ENCODE peak calls at places on chromosomes 5 and 9, in five cellular contexts. One of them, this sample, is unnamed.

GRCh38 chr9:16058131-16058549 is 505.3 kb downstream of the CCDC171 start:
- DNase-seq in left lung: no peak
- DNase-seq in fibroblast of the aortic adventitia: peak; percentile 26
- DNase-seq in psoas muscle: no peak
- DNase-seq in breast epithelium: no peak
- DNase-seq in this sample: no peak

GRCh38 chr5:43209060-43209459 is 17.0 kb downstream of the NIM1K start:
- DNase-seq in left lung: no peak
- DNase-seq in fibroblast of the aortic adventitia: no peak
- DNase-seq in psoas muscle: no peak
- DNase-seq in breast epithelium: no peak
- DNase-seq in this sample: no peak

GRCh38 chr9:80937646-80938045 is 751.7 kb downstream of the TLE1 start:
- DNase-seq in left lung: no peak
- DNase-seq in fibroblast of the aortic adventitia: no peak
- DNase-seq in psoas muscle: no peak
- DNase-seq in breast epithelium: no peak
- DNase-seq in this sample: no peak

GRCh38 chr5:142438573-142438972 is 113.8 kb upstream of the SPRY4 start:
- DNase-seq in left lung: no peak
- DNase-seq in fibroblast of the aortic adventitia: no peak
- DNase-seq in psoas muscle: no peak
- DNase-seq in breast epithelium: no peak
- DNase-seq in this sample: no peak

GRCh38 chr9:4892501-4893194 is 92.4 kb upstream of the JAK2 start:
- DNase-seq in left lung: no peak
- DNase-seq in fibroblast of the aortic adventitia: no peak
- DNase-seq in psoas muscle: no peak
- DNase-seq in breast epithelium: no peak
- DNase-seq in this sample: no peak

GRCh38 chr5:4941957-4942830 is 197.9 kb upstream of the ADAMTS16 start:
- DNase-seq in left lung: no peak
- DNase-seq in fibroblast of the aortic adventitia: no peak
- DNase-seq in psoas muscle: no peak
- DNase-seq in breast epithelium: no peak
- DNase-seq in this sample: peak; percentile 60

GRCh38 chr9:137459601-137460362 is 648 bp upstream of the NSMF start:
- DNase-seq in left lung: peak; percentile 29
- DNase-seq in fibroblast of the aortic adventitia: no peak
- DNase-seq in psoas muscle: no peak
- DNase-seq in breast epithelium: no peak
- DNase-seq in this sample: no peak

GRCh38 chr5:376951-377325 is 55.4 kb downstream of the AHRR start:
- DNase-seq in left lung: no peak
- DNase-seq in fibroblast of the aortic adventitia: no peak
- DNase-seq in psoas muscle: no peak
- DNase-seq in breast epithelium: no peak
- DNase-seq in this sample: no peak

GRCh38 chr5:96861044-96861443 is 15.3 kb upstream of the ERAP2 start:
- DNase-seq in left lung: no peak
- DNase-seq in fibroblast of the aortic adventitia: no peak
- DNase-seq in psoas muscle: no peak
- DNase-seq in breast epithelium: no peak
- DNase-seq in this sample: no peak

GRCh38 chr5:125874717-125875116 is 548.5 kb upstream of the GRAMD2B start:
- DNase-seq in left lung: no peak
- DNase-seq in fibroblast of the aortic adventitia: no peak
- DNase-seq in psoas muscle: no peak
- DNase-seq in breast epithelium: no peak
- DNase-seq in this sample: no peak
- TF ChIP-seq CTCF in left lung: no peak
- TF ChIP-seq CTCF in fibroblast of the aortic adventitia: no peak
- TF ChIP-seq CTCF in psoas muscle: no peak
- TF ChIP-seq CTCF in breast epithelium: no peak
- TF ChIP-seq CTCF in this sample: no peak

DNA sequence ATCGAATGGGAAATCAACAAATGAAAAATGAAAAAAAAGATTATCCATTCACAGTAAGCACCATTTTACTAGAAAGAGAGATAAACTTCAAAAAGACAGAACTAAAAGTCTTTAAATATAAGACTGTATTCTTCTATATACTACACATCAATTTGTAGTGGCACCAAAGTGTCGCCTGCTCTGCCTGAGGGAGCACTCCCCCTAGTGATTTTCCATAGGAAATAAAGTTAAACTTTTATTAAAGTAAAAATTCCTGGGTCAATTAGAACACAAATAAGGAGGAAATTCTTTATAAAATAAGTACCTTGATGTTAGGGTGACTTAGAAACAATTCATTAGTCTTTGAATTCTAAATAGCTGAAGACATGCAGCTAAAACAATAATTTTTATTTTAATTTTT is 9.7 kb downstream of the RAD1 start:
- DNase-seq in left lung: no peak
- DNase-seq in fibroblast of the aortic adventitia: peak; percentile 34
- DNase-seq in psoas muscle: no peak
- DNase-seq in breast epithelium: no peak
- DNase-seq in this sample: no peak
- TF ChIP-seq CTCF in left lung: no peak
- TF ChIP-seq CTCF in fibroblast of the aortic adventitia: peak; percentile 58
- TF ChIP-seq CTCF in psoas muscle: no peak
- TF ChIP-seq CTCF in breast epithelium: no peak
- TF ChIP-seq CTCF in this sample: peak; percentile 37

GRCh38 chr5:82494942-82495341 is 216.8 kb upstream of the RPS23 start:
- DNase-seq in left lung: no peak
- DNase-seq in fibroblast of the aortic adventitia: peak; percentile 14
- DNase-seq in psoas muscle: no peak
- DNase-seq in breast epithelium: no peak
- DNase-seq in this sample: no peak
- TF ChIP-seq CTCF in left lung: peak; percentile 27
- TF ChIP-seq CTCF in fibroblast of the aortic adventitia: peak; percentile 23
- TF ChIP-seq CTCF in psoas muscle: no peak
- TF ChIP-seq CTCF in breast epithelium: no peak
- TF ChIP-seq CTCF in this sample: peak; percentile 4

GRCh38 chr9:1723616-1724015 is 291.5 kb upstream of the SMARCA2 start:
- DNase-seq in left lung: no peak
- DNase-seq in fibroblast of the aortic adventitia: no peak
- DNase-seq in psoas muscle: no peak
- DNase-seq in breast epithelium: no peak
- DNase-seq in this sample: no peak

GRCh38 chr9:1732670-1733069 is 282.5 kb upstream of the SMARCA2 start:
- DNase-seq in left lung: no peak
- DNase-seq in fibroblast of the aortic adventitia: no peak
- DNase-seq in psoas muscle: no peak
- DNase-seq in breast epithelium: no peak
- DNase-seq in this sample: no peak

GRCh38 chr9:1729631-1730030 is 285.5 kb upstream of the SMARCA2 start:
- DNase-seq in left lung: no peak
- DNase-seq in fibroblast of the aortic adventitia: no peak
- DNase-seq in psoas muscle: no peak
- DNase-seq in breast epithelium: no peak
- DNase-seq in this sample: no peak

GRCh38 chr9:1722404-1722803 is 292.7 kb upstream of the SMARCA2 start:
- DNase-seq in left lung: no peak
- DNase-seq in fibroblast of the aortic adventitia: no peak
- DNase-seq in psoas muscle: no peak
- DNase-seq in breast epithelium: no peak
- DNase-seq in this sample: no peak

DNA sequence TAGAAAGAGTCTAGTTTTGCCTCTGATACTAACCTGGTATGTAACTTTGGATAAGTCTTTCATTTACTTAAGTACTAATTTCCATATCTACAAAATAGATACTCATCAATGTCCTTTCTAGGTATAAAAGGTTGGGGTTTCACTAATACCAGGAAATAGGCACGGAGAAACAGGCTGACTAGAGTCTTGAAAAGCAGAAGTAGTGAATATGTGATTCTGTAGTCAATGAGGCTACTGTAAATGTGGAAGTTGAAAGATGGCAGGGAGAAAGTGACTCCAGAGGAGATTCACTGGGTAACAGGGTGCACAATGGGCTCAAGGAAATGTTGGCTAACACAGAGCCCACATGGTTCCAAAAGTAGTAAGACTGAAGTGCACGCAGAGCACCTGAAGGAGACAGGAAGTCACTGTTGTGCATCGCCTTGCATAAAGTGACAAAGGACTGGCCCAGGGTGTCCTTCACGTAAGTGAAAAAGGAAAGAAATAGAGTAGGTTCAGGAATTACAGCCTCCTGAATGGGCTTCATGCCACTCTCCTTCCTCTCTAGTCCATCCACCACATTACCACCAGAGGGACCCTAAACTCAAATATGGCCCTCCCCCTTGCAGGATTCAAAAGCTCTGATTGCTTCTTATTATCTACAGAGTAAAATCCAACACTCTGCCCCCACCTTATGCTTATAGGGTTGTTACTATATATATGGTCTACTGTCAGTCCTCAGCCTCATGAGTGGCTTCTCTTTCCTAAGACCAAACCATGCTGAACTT is 288.0 kb upstream of the SMARCA2 start:
- DNase-seq in left lung: no peak
- DNase-seq in fibroblast of the aortic adventitia: no peak
- DNase-seq in psoas muscle: no peak
- DNase-seq in breast epithelium: no peak
- DNase-seq in this sample: no peak
- TF ChIP-seq CTCF in left lung: no peak
- TF ChIP-seq CTCF in fibroblast of the aortic adventitia: no peak
- TF ChIP-seq CTCF in psoas muscle: peak; percentile 16
- TF ChIP-seq CTCF in breast epithelium: no peak
- TF ChIP-seq CTCF in this sample: peak; percentile 23

DNA sequence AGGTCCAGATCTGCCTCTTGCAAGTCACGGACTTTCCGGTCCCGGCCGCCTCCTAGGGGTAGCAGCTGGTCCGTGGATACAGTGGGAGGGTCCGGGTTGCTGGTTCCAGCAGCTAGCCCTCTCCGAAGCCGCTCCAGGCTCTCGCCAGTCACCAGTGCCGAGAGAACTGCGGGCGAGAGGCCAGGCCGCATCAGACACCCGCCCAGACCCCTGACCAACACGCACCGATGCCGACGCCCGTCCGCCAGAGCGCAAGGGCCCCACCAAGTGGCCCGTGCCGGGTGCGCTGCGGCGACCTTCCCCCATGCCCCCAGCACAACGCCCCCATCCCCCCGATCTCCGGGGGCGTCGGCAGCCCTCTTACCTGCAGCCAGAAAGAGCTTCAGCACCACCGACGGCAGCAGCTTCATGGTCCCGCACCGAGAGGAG is 470 bp downstream of the HBEGF start:
- DNase-seq in left lung: peak; percentile 69
- DNase-seq in fibroblast of the aortic adventitia: peak; percentile 59
- DNase-seq in psoas muscle: peak; percentile 79
- DNase-seq in breast epithelium: no peak
- DNase-seq in this sample: no peak
- TF ChIP-seq CTCF in left lung: peak; percentile 38
- TF ChIP-seq CTCF in fibroblast of the aortic adventitia: peak; percentile 48
- TF ChIP-seq CTCF in psoas muscle: no peak
- TF ChIP-seq CTCF in breast epithelium: peak; percentile 22
- TF ChIP-seq CTCF in this sample: no peak

GRCh38 chr9:127835930-127836586 is 18.4 kb downstream of the ENG start:
- DNase-seq in left lung: peak; percentile 72
- DNase-seq in fibroblast of the aortic adventitia: peak; percentile 63
- DNase-seq in psoas muscle: peak; percentile 70
- DNase-seq in breast epithelium: no peak
- DNase-seq in this sample: no peak

GRCh38 chr9:127829205-127829935 is 25.1 kb downstream of the ENG start:
- DNase-seq in left lung: no peak
- DNase-seq in fibroblast of the aortic adventitia: no peak
- DNase-seq in psoas muscle: no peak
- DNase-seq in breast epithelium: no peak
- DNase-seq in this sample: no peak

GRCh38 chr9:127837346-127837745 is 17.1 kb downstream of the ENG start:
- DNase-seq in left lung: no peak
- DNase-seq in fibroblast of the aortic adventitia: no peak
- DNase-seq in psoas muscle: no peak
- DNase-seq in breast epithelium: no peak
- DNase-seq in this sample: no peak

GRCh38 chr9:127832248-127832647 is 22.2 kb downstream of the ENG start:
- DNase-seq in left lung: no peak
- DNase-seq in fibroblast of the aortic adventitia: no peak
- DNase-seq in psoas muscle: no peak
- DNase-seq in breast epithelium: no peak
- DNase-seq in this sample: no peak

GRCh38 chr9:127833555-127833954 is 20.9 kb downstream of the ENG start:
- DNase-seq in left lung: no peak
- DNase-seq in fibroblast of the aortic adventitia: peak; percentile 71
- DNase-seq in psoas muscle: no peak
- DNase-seq in breast epithelium: no peak
- DNase-seq in this sample: no peak
- TF ChIP-seq CTCF in left lung: no peak
- TF ChIP-seq CTCF in fibroblast of the aortic adventitia: no peak
- TF ChIP-seq CTCF in psoas muscle: no peak
- TF ChIP-seq CTCF in breast epithelium: no peak
- TF ChIP-seq CTCF in this sample: no peak

DNA sequence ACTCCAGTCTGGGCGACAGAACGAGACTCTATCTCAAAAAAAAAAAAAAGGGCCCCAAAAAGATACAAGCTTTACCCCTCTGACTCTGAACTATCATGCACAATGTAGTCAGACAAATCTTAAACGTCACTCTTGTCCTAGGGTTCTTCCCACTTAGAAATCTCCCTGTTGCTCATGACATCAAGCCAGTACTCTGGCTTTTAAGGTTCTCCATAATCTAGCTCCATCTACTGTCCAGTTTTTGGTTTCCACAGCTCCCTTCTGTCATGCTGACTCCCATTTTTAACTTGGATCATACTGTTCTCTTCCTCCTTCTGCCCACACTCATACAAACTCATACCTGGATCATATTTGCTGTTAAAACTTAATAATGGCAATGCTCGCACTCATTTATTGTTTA is 156.7 kb upstream of the TLX3 start:
- DNase-seq in left lung: no peak
- DNase-seq in fibroblast of the aortic adventitia: peak; percentile 2
- DNase-seq in psoas muscle: no peak
- DNase-seq in breast epithelium: no peak
- DNase-seq in this sample: no peak
- TF ChIP-seq CTCF in left lung: no peak
- TF ChIP-seq CTCF in fibroblast of the aortic adventitia: no peak
- TF ChIP-seq CTCF in psoas muscle: no peak
- TF ChIP-seq CTCF in breast epithelium: no peak
- TF ChIP-seq CTCF in this sample: peak; percentile 29

This sample was measured in D721Med.